ENCODE peak calls at places on chromosomes 5 and 9, in six cellular contexts. P is HepG2, V is K562, H is GM12878, U is endothelial cell of umbilical vein, O is H1. Q is an unnamed sample.

GRCh38 chr9:68920921-68921320 is 93.0 kb downstream of the PRKACG start:
- DNase-seq in U (no peak), V (no peak), O (no peak), H (no peak), P (no peak), Q (no peak)

GRCh38 chr9:16616686-16617085 is 253.8 kb downstream of the BNC2 start:
- DNase-seq in P (no peak), V (no peak), H (no peak), O (no peak), U (no peak), Q (no peak)

GRCh38 chr9:93600504-93600903 is 24.1 kb downstream of the PHF2 start:
- DNase-seq in V (no peak), O (no peak), H (no peak), U (no peak), P (no peak), Q (no peak)

GRCh38 chr5:135913713-135914626 is 18.3 kb upstream of the IL9 start:
- DNase-seq in V (no peak), H (no peak), O (no peak), U (no peak), P (no peak), Q (no peak)

GRCh38 chr9:94899464-94900221 is 173.1 kb downstream of the AOPEP start:
- DNase-seq in H (no peak), P (peak), U (no peak), V (no peak), O (no peak), Q (no peak)

GRCh38 chr9:96158909-96159575 is 142.9 kb downstream of the HSD17B3 start:
- DNase-seq in U (peak), V (no peak), H (no peak), P (no peak), O (no peak), Q (no peak)

GRCh38 chr9:19994296-19994695 is 205.5 kb upstream of the SLC24A2 start:
- DNase-seq in P (no peak), U (no peak), V (no peak), H (no peak), O (no peak), Q (no peak)

GRCh38 chr9:88537743-88538055 is 2.7 kb downstream of the NXNL2 start:
- DNase-seq in V (no peak), P (no peak), U (no peak), H (no peak), O (no peak), Q (no peak)

GRCh38 chr9:37197158-37198033 is 77.0 kb downstream of the ZCCHC7 start:
- DNase-seq in O (no peak), V (peak), P (no peak), U (peak), H (peak), Q (no peak)

GRCh38 chr5:7910738-7911428 is 41.9 kb downstream of the MTRR start:
- DNase-seq in V (no peak), U (no peak), P (no peak), O (no peak), H (no peak), Q (no peak)

GRCh38 chr5:37770791-37771190 is 69.0 kb downstream of the GDNF start:
- DNase-seq in V (no peak), P (no peak), H (no peak), O (no peak), U (no peak), Q (no peak)

GRCh38 chr5:9863486-9863885 is 233.3 kb upstream of the TAS2R1 start:
- DNase-seq in P (no peak), O (no peak), H (no peak), V (no peak), U (no peak), Q (no peak)

GRCh38 chr5:142356716-142357468 is 32.1 kb upstream of the SPRY4 start:
- DNase-seq in O (peak), P (peak), U (peak), V (peak), H (peak), Q (peak)

GRCh38 chr9:134634667-134635230 is 6.9 kb upstream of the COL5A1 start:
- DNase-seq in H (no peak), U (no peak), V (no peak), P (no peak), O (no peak), Q (no peak)

GRCh38 chr5:146079695-146080361 is 25.5 kb downstream of the PLAC8L1 start:
- DNase-seq in P (no peak), U (no peak), O (no peak), H (peak), V (no peak), Q (peak)

GRCh38 chr5:110476164-110476563 is 250.3 kb downstream of the TMEM232 start:
- DNase-seq in U (no peak), V (no peak), O (no peak), P (no peak), H (no peak), Q (no peak)

GRCh38 chr5:1732955-1733354 is 66.7 kb downstream of the MRPL36 start:
- DNase-seq in O (no peak), V (no peak), P (no peak), U (no peak), H (no peak), Q (no peak)

GRCh38 chr9:130343445-130343918 is 77.9 kb downstream of the HMCN2 start:
- DNase-seq in O (no peak), H (no peak), V (peak), P (no peak), U (no peak), Q (no peak)

GRCh38 chr5:68288756-68289134 is 73.2 kb downstream of the PIK3R1 start:
- DNase-seq in P (no peak), U (no peak), V (peak), O (no peak), H (no peak), Q (no peak)

GRCh38 chr9:88056876-88057275 is 81.4 kb downstream of the SPATA31C2 start:
- DNase-seq in V (no peak), U (no peak), P (no peak), O (no peak), H (no peak), Q (no peak)

GRCh38 chr9:20353931-20354652 is 268.2 kb downstream of the MLLT3 start:
- DNase-seq in O (no peak), U (no peak), V (no peak), H (no peak), P (no peak), Q (no peak)

GRCh38 chr5:74643160-74643562 is 2.6 kb upstream of the ENC1 start:
- DNase-seq in H (no peak), U (peak), P (peak), O (no peak), V (peak), Q (peak)

GRCh38 chr5:133827001-133827400 is 141.4 kb downstream of the C5orf15 start:
- DNase-seq in V (no peak), O (no peak), P (no peak), H (no peak), U (no peak), Q (no peak)

GRCh38 chr5:14443665-14444064 is 137.9 kb upstream of the OTULINL start:
- DNase-seq in H (no peak), O (no peak), P (no peak), V (no peak), U (peak), Q (no peak)

GRCh38 chr9:112913326-112913725 is 22.6 kb upstream of the SLC46A2 start:
- DNase-seq in O (no peak), H (no peak), P (no peak), V (no peak), U (no peak), Q (no peak)

GRCh38 chr5:18281947-18282557 is 647.8 kb downstream of the TAF11L14 start:
- DNase-seq in U (peak), V (peak), O (no peak), H (no peak), P (peak), Q (no peak)

GRCh38 chr9:88233091-88233490 is 94.8 kb upstream of the SPATA31C2 start:
- DNase-seq in H (no peak), P (no peak), O (no peak), V (no peak), U (no peak), Q (no peak)

GRCh38 chr5:113036321-113036720 is 59.7 kb downstream of the DCP2 start:
- DNase-seq in V (no peak), P (no peak), H (no peak), U (no peak), O (no peak), Q (no peak)

GRCh38 chr9:73269430-73270101 is 117.9 kb downstream of the ANXA1 start:
- DNase-seq in O (no peak), H (no peak), V (peak), P (peak), U (peak), Q (peak)

GRCh38 chr9:98075332-98075805 is 18.8 kb downstream of the NANS start:
- DNase-seq in P (no peak), V (no peak), H (no peak), U (peak), O (no peak), Q (peak)

GRCh38 chr5:175460126-175460525 is 16.1 kb upstream of the DRD1 start:
- DNase-seq in U (no peak), P (no peak), V (peak), O (no peak), H (no peak), Q (no peak)

GRCh38 chr5:57335092-57335491 is 147.5 kb downstream of the ACTBL2 start:
- DNase-seq in U (peak), P (peak), H (no peak), V (no peak), O (no peak), Q (no peak)

GRCh38 chr5:176863041-176863764 is 35.9 kb downstream of the HK3 start:
- DNase-seq in O (no peak), U (no peak), H (no peak), P (no peak), V (no peak), Q (no peak)
- TF ChIP-seq EZH2 in O (no peak), U (peak), H (no peak), P (no peak), V (no peak), Q (no peak)

GRCh38 chr5:172477466-172477865 is 23.1 kb upstream of the SH3PXD2B start:
- DNase-seq in U (no peak), V (no peak), H (no peak), O (no peak), P (no peak), Q (no peak)

GRCh38 chr5:172478256-172478655 is 23.9 kb upstream of the SH3PXD2B start:
- DNase-seq in V (no peak), U (no peak), P (no peak), O (no peak), H (no peak), Q (no peak)

GRCh38 chr5:172479034-172479783 is 24.9 kb upstream of the SH3PXD2B start:
- DNase-seq in P (peak), V (peak), U (peak), O (peak), H (peak), Q (peak)

GRCh38 chr5:172481011-172481410 is 26.7 kb upstream of the SH3PXD2B start:
- DNase-seq in H (no peak), O (no peak), U (no peak), P (peak), V (no peak), Q (no peak)

DNA sequence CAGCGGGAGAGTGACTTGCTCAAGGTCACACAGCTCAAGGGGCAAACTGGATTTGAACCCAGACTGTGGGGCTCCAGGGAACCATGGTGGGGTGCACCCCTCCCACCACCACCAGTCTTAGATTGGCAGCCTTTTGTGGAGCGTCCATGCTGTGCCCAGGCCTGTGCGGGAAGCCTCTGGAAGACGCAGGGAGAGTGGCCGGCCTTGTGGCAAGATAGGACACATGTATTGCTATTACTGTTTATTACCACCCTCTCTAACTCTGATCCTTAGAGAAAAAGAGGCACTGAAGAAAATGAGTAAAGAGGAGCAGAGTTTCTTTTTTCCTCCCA is 25.4 kb upstream of the SH3PXD2B start:
- DNase-seq in U (no peak), H (no peak), O (no peak), V (no peak), P (no peak), Q (no peak)
- TF ChIP-seq MAX in U (no peak), H (no peak), O (no peak), V (no peak), P (no peak), Q (no peak)

DNA sequence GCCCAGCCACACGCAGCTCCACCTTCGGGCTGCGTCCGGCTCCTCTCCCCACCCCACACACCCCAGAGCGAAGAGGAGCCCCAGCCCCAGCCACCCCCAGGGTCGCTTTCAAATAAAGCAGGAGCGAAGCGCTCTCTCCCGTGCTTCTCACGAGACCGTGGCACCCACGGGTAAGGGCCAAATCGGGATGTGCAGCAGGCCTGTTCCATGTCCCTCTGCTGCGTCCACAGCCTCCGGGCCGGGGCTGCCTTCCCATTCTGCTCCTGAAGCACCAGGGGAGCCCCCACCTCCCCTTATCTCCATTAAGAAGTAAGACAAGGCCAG is 59.8 kb downstream of the KCNT1 start:
- DNase-seq in P (no peak), H (no peak), U (no peak), V (no peak), O (no peak), Q (no peak)
- H3K4me3 ChIP-seq in P (no peak), H (no peak), U (no peak), V (no peak), O (no peak), Q (no peak)

DNA sequence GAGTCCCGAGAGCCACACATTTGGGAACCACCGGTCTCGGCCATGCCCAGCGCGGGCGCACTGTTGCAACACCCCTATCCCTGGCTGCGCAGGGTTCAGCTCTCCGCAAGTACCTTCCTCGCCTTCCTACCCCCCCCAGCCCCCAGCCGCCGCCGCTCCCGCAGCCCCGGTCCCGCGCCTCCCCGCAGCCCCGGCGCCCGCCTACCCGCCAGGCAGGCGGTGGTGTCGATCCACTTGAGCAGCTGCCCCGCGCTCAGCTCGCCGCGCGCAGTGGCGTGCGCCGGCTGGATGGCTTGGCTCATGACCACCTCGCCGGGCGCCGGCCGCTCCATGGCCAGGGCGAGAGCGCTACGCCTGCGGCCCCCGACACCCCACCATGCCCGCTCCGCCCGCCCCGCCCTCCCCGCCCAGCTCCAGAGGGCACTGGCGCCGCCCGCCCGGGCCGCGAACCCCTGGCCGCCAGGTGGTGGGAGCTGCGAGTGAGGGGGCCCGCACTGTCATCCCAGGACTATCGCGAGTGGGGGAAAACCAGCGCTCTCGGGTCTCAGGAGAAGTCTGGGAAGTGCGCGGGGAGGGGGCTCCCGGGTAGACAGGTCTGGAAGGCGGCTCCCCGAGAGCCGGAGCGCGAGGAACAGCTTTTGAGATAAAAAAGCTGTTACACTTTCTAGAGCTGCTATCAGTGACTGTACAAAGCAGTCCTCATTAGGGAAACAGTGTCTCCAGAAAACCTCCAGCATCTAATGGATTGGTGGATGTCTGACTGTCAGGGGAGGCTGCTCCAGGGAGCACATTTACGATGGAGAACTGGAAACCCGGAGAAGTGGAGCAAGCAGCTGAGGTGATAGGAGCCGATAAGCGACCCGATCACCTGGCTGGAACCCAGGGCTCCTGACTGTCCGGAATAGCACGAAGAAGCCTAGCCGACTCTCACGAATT is at the start of gene ACOT12:
- DNase-seq in U (no peak), O (no peak), P (no peak), H (no peak), V (no peak), Q (no peak)
- TF ChIP-seq EZH2 in U (no peak), O (no peak), P (no peak), H (no peak), V (no peak), Q (no peak)

DNA sequence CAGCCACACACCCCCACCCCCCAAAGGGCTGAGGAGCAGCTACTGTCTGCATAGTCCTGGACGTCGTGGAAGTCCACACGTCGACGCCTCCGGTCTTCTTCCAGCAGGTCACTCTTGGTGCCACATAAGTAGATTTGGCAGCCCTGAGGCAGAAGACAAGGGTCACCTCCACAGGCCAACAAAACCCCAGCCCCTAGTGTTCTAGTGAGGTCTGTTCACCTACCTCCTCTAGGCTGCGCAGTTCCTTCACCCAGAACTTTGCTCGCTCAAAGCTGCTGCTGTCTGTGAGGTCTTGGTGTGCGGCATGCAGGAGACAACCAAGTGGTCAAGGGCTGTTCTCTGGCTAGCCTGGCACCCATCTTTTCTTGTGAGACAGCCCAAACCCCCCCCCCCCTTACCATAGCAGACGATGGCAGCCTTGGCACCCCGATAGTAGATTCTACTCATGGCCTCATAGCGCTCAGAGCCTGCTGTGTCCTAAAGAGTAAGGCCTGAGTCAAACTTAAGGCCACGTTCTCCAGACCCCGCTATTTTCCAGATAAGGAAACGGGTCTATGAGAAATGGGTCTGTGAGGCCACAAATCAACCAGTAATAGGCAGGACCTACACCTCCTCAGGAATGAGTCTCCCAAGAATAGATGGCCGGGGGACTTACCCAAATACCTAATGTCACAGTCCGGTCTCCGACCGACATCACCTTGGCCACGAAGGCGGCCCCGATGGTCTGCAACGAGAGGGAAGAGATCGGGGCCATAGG is 987 bp downstream of the RAB24 start:
- DNase-seq in V (peak), O (no peak), H (no peak), U (no peak), P (no peak), Q (no peak)
- TF ChIP-seq MAX in V (no peak), O (no peak), H (no peak), U (no peak), P (no peak), Q (no peak)

DNA sequence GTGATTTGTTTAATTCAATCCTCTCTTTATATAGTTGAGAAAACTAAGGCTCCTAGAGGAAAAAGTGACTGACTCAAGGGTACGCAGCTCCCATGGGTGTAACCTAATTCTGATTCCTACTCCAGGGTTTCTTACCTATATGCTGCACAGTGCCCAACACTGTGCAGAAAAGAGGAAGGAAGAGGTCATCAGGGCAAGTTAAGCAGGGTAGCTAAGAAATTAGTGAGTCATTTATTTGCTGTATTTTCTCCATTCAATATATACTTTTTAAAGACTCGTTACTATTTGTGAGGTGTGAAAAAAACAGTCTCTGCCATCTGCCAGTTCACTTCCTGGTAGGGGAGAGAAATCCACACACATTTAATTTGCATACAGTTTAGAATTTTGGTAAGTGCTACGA is 60.1 kb upstream of the TLR4 start:
- DNase-seq in O (no peak), H (no peak), U (no peak), V (no peak), P (no peak), Q (no peak)
- H3K4me3 ChIP-seq in O (no peak), H (no peak), U (no peak), V (no peak), P (no peak), Q (no peak)